ENCODE peak calls at places on chromosomes 6 and 20, in six cellular contexts. One of them, this sample, is unnamed. For H3K4me1, the result is how much of the 10 kb centered on the place peaks cover.

GRCh38 chr6:139530551-139530950 is 156.1 kb upstream of the CITED2 start:
- DNase-seq in esophagus squamous epithelium: no peak
- DNase-seq in breast epithelium: no peak
- DNase-seq in heart left ventricle: no peak
- DNase-seq in Peyer's patch: no peak
- DNase-seq in body of pancreas: no peak
- DNase-seq in this sample: no peak

GRCh38 chr6:142367501-142368018 is 65.8 kb downstream of the ADGRG6 start:
- DNase-seq in breast epithelium: no peak
- DNase-seq in esophagus squamous epithelium: no peak
- DNase-seq in body of pancreas: no peak
- DNase-seq in heart left ventricle: no peak
- DNase-seq in Peyer's patch: no peak
- DNase-seq in this sample: no peak

GRCh38 chr20:9032758-9033157 is 36.1 kb upstream of the PLCB4 start:
- DNase-seq in esophagus squamous epithelium: no peak
- DNase-seq in Peyer's patch: no peak
- DNase-seq in body of pancreas: no peak
- DNase-seq in heart left ventricle: no peak
- DNase-seq in breast epithelium: no peak
- DNase-seq in this sample: no peak

GRCh38 chr6:137856138-137856898 is 10.7 kb upstream of the TNFAIP3 start:
- DNase-seq in esophagus squamous epithelium: no peak
- DNase-seq in Peyer's patch: no peak
- DNase-seq in body of pancreas: no peak
- DNase-seq in breast epithelium: no peak
- DNase-seq in heart left ventricle: no peak
- DNase-seq in this sample: no peak

GRCh38 chr6:16311763-16312162 is 73.4 kb downstream of the GMPR start:
- DNase-seq in esophagus squamous epithelium: no peak
- DNase-seq in body of pancreas: no peak
- DNase-seq in breast epithelium: no peak
- DNase-seq in Peyer's patch: no peak
- DNase-seq in heart left ventricle: no peak
- DNase-seq in this sample: no peak

GRCh38 chr20:59818911-59819310 is 114.5 kb downstream of the SYCP2 start:
- DNase-seq in breast epithelium: no peak
- DNase-seq in heart left ventricle: no peak
- DNase-seq in esophagus squamous epithelium: no peak
- DNase-seq in Peyer's patch: no peak
- DNase-seq in body of pancreas: no peak
- DNase-seq in this sample: peak

GRCh38 chr20:4170621-4171537 is 155.5 kb upstream of the RNF24 start:
- DNase-seq in breast epithelium: no peak
- DNase-seq in heart left ventricle: no peak
- DNase-seq in Peyer's patch: peak
- DNase-seq in body of pancreas: no peak
- DNase-seq in esophagus squamous epithelium: no peak
- DNase-seq in this sample: no peak

GRCh38 chr20:50776122-50776795 is 18.6 kb upstream of the BCAS4 start:
- DNase-seq in Peyer's patch: peak
- DNase-seq in heart left ventricle: no peak
- DNase-seq in body of pancreas: no peak
- DNase-seq in esophagus squamous epithelium: no peak
- DNase-seq in breast epithelium: peak
- DNase-seq in this sample: peak

GRCh38 chr20:12575352-12576095 is 433.2 kb upstream of the SPTLC3 start:
- DNase-seq in esophagus squamous epithelium: peak
- DNase-seq in body of pancreas: peak
- DNase-seq in Peyer's patch: no peak
- DNase-seq in heart left ventricle: peak
- DNase-seq in breast epithelium: no peak
- DNase-seq in this sample: peak

GRCh38 chr6:72206606-72207005 is 320.3 kb downstream of the RIMS1 start:
- DNase-seq in breast epithelium: no peak
- DNase-seq in body of pancreas: no peak
- DNase-seq in Peyer's patch: no peak
- DNase-seq in heart left ventricle: no peak
- DNase-seq in esophagus squamous epithelium: no peak
- DNase-seq in this sample: no peak

GRCh38 chr6:21885101-21885500 is 291.6 kb downstream of the SOX4 start:
- DNase-seq in Peyer's patch: no peak
- DNase-seq in esophagus squamous epithelium: no peak
- DNase-seq in breast epithelium: no peak
- DNase-seq in body of pancreas: no peak
- DNase-seq in heart left ventricle: no peak
- DNase-seq in this sample: no peak

GRCh38 chr6:39508513-39508912 is 186.0 kb upstream of the KCNK16 start:
- DNase-seq in esophagus squamous epithelium: no peak
- DNase-seq in body of pancreas: no peak
- DNase-seq in Peyer's patch: no peak
- DNase-seq in breast epithelium: no peak
- DNase-seq in heart left ventricle: no peak
- DNase-seq in this sample: no peak

GRCh38 chr20:8720089-8720488 is 348.8 kb upstream of the PLCB4 start:
- DNase-seq in Peyer's patch: no peak
- DNase-seq in esophagus squamous epithelium: no peak
- DNase-seq in heart left ventricle: no peak
- DNase-seq in breast epithelium: no peak
- DNase-seq in body of pancreas: no peak
- DNase-seq in this sample: no peak

GRCh38 chr6:21804941-21805610 is 211.5 kb downstream of the SOX4 start:
- DNase-seq in heart left ventricle: no peak
- DNase-seq in body of pancreas: no peak
- DNase-seq in Peyer's patch: no peak
- DNase-seq in esophagus squamous epithelium: no peak
- DNase-seq in breast epithelium: no peak
- DNase-seq in this sample: no peak

GRCh38 chr6:3061501-3061941 is 6.8 kb upstream of the RIPK1 start:
- DNase-seq in esophagus squamous epithelium: no peak
- DNase-seq in body of pancreas: no peak
- DNase-seq in Peyer's patch: no peak
- DNase-seq in breast epithelium: no peak
- DNase-seq in heart left ventricle: no peak
- DNase-seq in this sample: no peak

GRCh38 chr20:62363920-62364851 is 2.9 kb downstream of the LAMA5 start:
- DNase-seq in body of pancreas: no peak
- DNase-seq in heart left ventricle: peak
- DNase-seq in Peyer's patch: no peak
- DNase-seq in breast epithelium: no peak
- DNase-seq in esophagus squamous epithelium: no peak
- DNase-seq in this sample: no peak

DNA sequence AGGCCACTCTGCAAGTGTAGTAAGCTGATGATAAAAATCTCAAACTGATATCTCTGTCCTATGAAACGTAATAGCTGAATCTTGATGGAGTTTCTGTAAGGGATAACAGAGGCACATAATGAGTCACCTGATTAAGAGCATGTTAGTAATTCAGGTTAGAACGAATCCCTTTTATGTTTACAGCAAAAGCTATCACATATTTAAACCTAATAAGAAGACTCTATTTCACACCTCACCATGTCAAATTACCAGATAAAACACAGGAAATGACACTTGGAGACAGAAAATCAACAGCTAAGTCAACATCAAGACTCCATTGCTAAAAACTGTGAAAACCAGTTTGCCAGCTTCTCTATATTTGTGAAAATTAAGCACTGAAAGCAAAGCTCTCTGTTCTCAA is 11.8 kb downstream of the CST7 start:
- DNase-seq in esophagus squamous epithelium: no peak
- DNase-seq in body of pancreas: no peak
- DNase-seq in Peyer's patch: no peak
- DNase-seq in breast epithelium: no peak
- DNase-seq in heart left ventricle: no peak
- DNase-seq in this sample: no peak
- H3K4me1 ChIP-seq in esophagus squamous epithelium: under half
- H3K4me1 ChIP-seq in body of pancreas: under half
- H3K4me1 ChIP-seq in Peyer's patch: under half
- H3K4me1 ChIP-seq in breast epithelium: under half
- H3K4me1 ChIP-seq in heart left ventricle: under half
- H3K4me1 ChIP-seq in this sample: under half

DNA sequence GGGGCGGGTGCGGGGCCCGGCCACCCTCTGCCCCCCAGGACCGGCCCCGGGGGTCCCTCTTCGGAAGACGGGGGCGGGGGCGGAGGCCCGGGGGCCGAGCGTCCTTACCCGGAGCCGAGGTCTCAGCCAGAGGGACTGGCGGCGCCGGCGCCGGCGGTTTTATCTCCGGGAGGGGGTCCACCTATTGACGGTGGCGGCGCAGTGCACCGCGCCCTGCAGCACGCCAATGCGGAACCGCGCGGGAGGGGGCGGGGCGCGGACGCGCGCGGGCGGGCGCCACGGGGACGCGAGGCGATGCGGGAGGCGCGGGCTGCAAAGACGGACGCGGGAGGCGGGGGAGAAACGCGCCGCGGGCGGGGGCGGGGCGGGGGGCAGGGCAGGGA is at the start of gene EEF1A2:
- DNase-seq in breast epithelium: no peak
- DNase-seq in body of pancreas: no peak
- DNase-seq in esophagus squamous epithelium: no peak
- DNase-seq in Peyer's patch: no peak
- DNase-seq in heart left ventricle: peak
- DNase-seq in this sample: no peak
- TF ChIP-seq POLR2A in breast epithelium: no peak
- TF ChIP-seq POLR2A in body of pancreas: no peak
- TF ChIP-seq POLR2A in esophagus squamous epithelium: no peak
- TF ChIP-seq POLR2A in Peyer's patch: no peak
- TF ChIP-seq POLR2A in heart left ventricle: peak
- TF ChIP-seq POLR2A in this sample: no peak

GRCh38 chr6:66533921-66534404 is 826.9 kb upstream of the EYS start:
- DNase-seq in esophagus squamous epithelium: no peak
- DNase-seq in heart left ventricle: no peak
- DNase-seq in body of pancreas: no peak
- DNase-seq in Peyer's patch: no peak
- DNase-seq in breast epithelium: no peak
- DNase-seq in this sample: no peak
- TF ChIP-seq CTCF in esophagus squamous epithelium: no peak
- TF ChIP-seq CTCF in heart left ventricle: no peak
- TF ChIP-seq CTCF in body of pancreas: no peak
- TF ChIP-seq CTCF in Peyer's patch: no peak
- TF ChIP-seq CTCF in breast epithelium: no peak
- TF ChIP-seq CTCF in this sample: no peak

GRCh38 chr6:14095444-14095843 is 22.1 kb upstream of the CD83 start:
- DNase-seq in Peyer's patch: no peak
- DNase-seq in esophagus squamous epithelium: no peak
- DNase-seq in heart left ventricle: no peak
- DNase-seq in breast epithelium: no peak
- DNase-seq in body of pancreas: no peak
- DNase-seq in this sample: no peak

GRCh38 chr6:14092301-14092700 is 25.3 kb upstream of the CD83 start:
- DNase-seq in body of pancreas: no peak
- DNase-seq in heart left ventricle: no peak
- DNase-seq in breast epithelium: no peak
- DNase-seq in Peyer's patch: no peak
- DNase-seq in esophagus squamous epithelium: no peak
- DNase-seq in this sample: no peak

GRCh38 chr6:14091329-14091978 is 26.1 kb upstream of the CD83 start:
- DNase-seq in esophagus squamous epithelium: no peak
- DNase-seq in heart left ventricle: no peak
- DNase-seq in body of pancreas: no peak
- DNase-seq in Peyer's patch: no peak
- DNase-seq in breast epithelium: no peak
- DNase-seq in this sample: no peak

GRCh38 chr6:14092861-14093789 is 24.4 kb upstream of the CD83 start:
- DNase-seq in esophagus squamous epithelium: no peak
- DNase-seq in body of pancreas: no peak
- DNase-seq in Peyer's patch: no peak
- DNase-seq in breast epithelium: no peak
- DNase-seq in heart left ventricle: no peak
- DNase-seq in this sample: no peak

DNA sequence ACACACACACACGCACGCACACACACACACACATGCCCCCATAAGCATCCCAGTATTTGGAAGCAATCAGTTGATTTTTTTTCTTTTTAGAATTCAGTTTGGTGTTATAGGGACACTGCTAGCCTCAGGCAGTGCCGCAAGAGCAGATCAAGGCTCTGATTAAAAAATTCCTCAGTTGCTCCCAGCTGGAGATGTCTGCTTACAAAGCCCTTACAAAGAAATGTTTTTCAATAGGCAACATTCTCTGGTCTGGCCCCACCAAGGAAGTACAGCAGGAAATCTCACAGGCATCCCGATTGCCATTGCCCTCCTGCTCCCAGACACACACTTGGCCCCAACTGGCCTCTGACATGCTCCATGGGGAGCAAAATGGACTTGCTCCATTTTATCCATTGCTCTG is 22.9 kb upstream of the CD83 start:
- DNase-seq in esophagus squamous epithelium: no peak
- DNase-seq in heart left ventricle: no peak
- DNase-seq in body of pancreas: no peak
- DNase-seq in breast epithelium: no peak
- DNase-seq in Peyer's patch: no peak
- DNase-seq in this sample: no peak
- H3K4me1 ChIP-seq in esophagus squamous epithelium: under half
- H3K4me1 ChIP-seq in heart left ventricle: under half
- H3K4me1 ChIP-seq in body of pancreas: under half
- H3K4me1 ChIP-seq in breast epithelium: under half
- H3K4me1 ChIP-seq in Peyer's patch: under half
- H3K4me1 ChIP-seq in this sample: under half

DNA sequence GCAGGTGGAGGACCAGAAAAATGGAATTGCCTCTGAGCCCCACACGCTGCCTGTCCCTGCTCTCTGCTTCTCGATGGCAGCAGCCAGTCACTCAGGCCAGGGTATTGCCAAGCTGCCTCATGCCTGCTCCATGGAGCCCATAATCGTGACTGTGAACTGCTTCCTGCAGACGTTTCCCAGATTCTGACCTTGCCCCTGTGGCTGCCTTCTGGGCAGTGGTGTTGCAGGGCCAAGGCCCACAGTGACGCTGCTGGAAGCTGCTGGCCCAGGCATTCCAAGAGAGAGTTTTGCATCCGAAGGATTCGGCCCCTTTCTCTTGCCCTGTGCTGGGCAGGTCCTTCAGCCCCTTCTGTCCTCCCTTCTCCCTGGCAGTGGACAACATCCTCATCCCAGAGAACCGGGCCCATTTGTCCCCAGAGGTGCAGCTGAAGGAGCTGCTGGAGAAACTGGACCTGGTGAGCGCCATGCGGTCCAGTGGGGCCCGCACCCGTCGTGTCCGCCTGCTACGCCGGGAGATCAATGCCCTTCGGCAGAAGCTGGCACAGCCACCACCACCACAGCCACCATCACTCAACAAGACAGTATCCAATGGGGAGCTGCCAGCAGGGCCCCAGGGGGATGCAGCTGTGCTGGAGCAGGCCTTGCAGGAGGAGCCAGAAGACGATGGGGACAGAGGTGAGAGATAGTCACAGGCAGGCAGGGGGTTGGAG is 14.5 kb downstream of the BRPF3 start:
- DNase-seq in breast epithelium: no peak
- DNase-seq in esophagus squamous epithelium: no peak
- DNase-seq in heart left ventricle: no peak
- DNase-seq in body of pancreas: no peak
- DNase-seq in Peyer's patch: no peak
- DNase-seq in this sample: no peak
- TF ChIP-seq POLR2A in breast epithelium: no peak
- TF ChIP-seq POLR2A in esophagus squamous epithelium: no peak
- TF ChIP-seq POLR2A in heart left ventricle: no peak
- TF ChIP-seq POLR2A in body of pancreas: no peak
- TF ChIP-seq POLR2A in Peyer's patch: no peak
- TF ChIP-seq POLR2A in this sample: no peak

GRCh38 chr6:10330515-10330914 is 84.4 kb downstream of the TFAP2A start:
- DNase-seq in breast epithelium: no peak
- DNase-seq in Peyer's patch: no peak
- DNase-seq in heart left ventricle: no peak
- DNase-seq in body of pancreas: no peak
- DNase-seq in esophagus squamous epithelium: no peak
- DNase-seq in this sample: no peak

GRCh38 chr6:10332121-10332520 is 82.8 kb downstream of the TFAP2A start:
- DNase-seq in esophagus squamous epithelium: no peak
- DNase-seq in breast epithelium: no peak
- DNase-seq in heart left ventricle: no peak
- DNase-seq in body of pancreas: no peak
- DNase-seq in Peyer's patch: no peak
- DNase-seq in this sample: no peak

GRCh38 chr6:10331336-10331735 is 83.5 kb downstream of the TFAP2A start:
- DNase-seq in Peyer's patch: no peak
- DNase-seq in heart left ventricle: no peak
- DNase-seq in breast epithelium: no peak
- DNase-seq in esophagus squamous epithelium: no peak
- DNase-seq in body of pancreas: no peak
- DNase-seq in this sample: no peak
- TF ChIP-seq CTCF in Peyer's patch: no peak
- TF ChIP-seq CTCF in heart left ventricle: no peak
- TF ChIP-seq CTCF in breast epithelium: no peak
- TF ChIP-seq CTCF in esophagus squamous epithelium: no peak
- TF ChIP-seq CTCF in body of pancreas: no peak
- TF ChIP-seq CTCF in this sample: no peak

This sample was measured in vagina.